ENCODE peak calls at places on chromosome 20, in four cellular contexts. H is MM.1S, Q is OCI-LY7, C is hepatocyte. L is an unnamed sample.

GRCh38 chr20:9214676-9215075 is 145.8 kb downstream of the PLCB4 start:
- DNase-seq in H (no peak), Q (no peak), C (peak), L (no peak)

GRCh38 chr20:4045741-4046140 is 30.4 kb upstream of the RNF24 start:
- DNase-seq in H (no peak), Q (no peak), C (no peak), L (no peak)

GRCh38 chr20:10288954-10289646 is 70.5 kb downstream of the SNAP25 start:
- DNase-seq in H (no peak), Q (no peak), C (no peak), L (no peak)

GRCh38 chr20:62646851-62647520 is 4.7 kb downstream of the SLCO4A1 start:
- DNase-seq in H (peak), Q (peak), C (no peak), L (no peak)

GRCh38 chr20:37524859-37525708 is 2.6 kb downstream of the BLCAP start:
- DNase-seq in H (peak), Q (no peak), C (peak), L (no peak)

GRCh38 chr20:34293119-34293518 is 10.0 kb downstream of the AHCY start:
- DNase-seq in H (no peak), Q (no peak), C (no peak), L (no peak)

GRCh38 chr20:4014031-4014474 is 1.3 kb downstream of the RNF24 start:
- DNase-seq in H (peak), Q (peak), C (peak), L (peak)

GRCh38 chr20:10622657-10623418 is 51.0 kb downstream of the JAG1 start:
- DNase-seq in H (no peak), Q (no peak), C (no peak), L (no peak)

GRCh38 chr20:56259948-56260347 is 11.4 kb downstream of the MC3R start:
- DNase-seq in H (no peak), Q (no peak), C (no peak), L (no peak)

GRCh38 chr20:20547221-20547875 is 165.1 kb downstream of the RALGAPA2 start:
- DNase-seq in H (no peak), Q (peak), C (peak), L (no peak)

GRCh38 chr20:61813791-61814190 is 251.9 kb downstream of the TAF4 start:
- DNase-seq in H (no peak), Q (no peak), C (no peak), L (no peak)

GRCh38 chr20:17638835-17639407 is 43.1 kb downstream of the RRBP1 start:
- DNase-seq in H (no peak), Q (no peak), C (no peak), L (no peak)

GRCh38 chr20:38692436-38693411 is 31.6 kb upstream of the SLC32A1 start:
- DNase-seq in H (peak), Q (peak), C (peak), L (peak)

GRCh38 chr20:2652724-2653510 is 485 bp downstream of the NOP56 start:
- DNase-seq in H (peak), Q (peak), C (peak), L (peak)

GRCh38 chr20:14477125-14477524 is 139.7 kb upstream of the FLRT3 start:
- DNase-seq in H (no peak), Q (no peak), C (no peak), L (no peak)

GRCh38 chr20:32626859-32627636 is 41.9 kb upstream of the NOL4L start:
- DNase-seq in H (no peak), Q (peak), C (no peak), L (no peak)

GRCh38 chr20:19929749-19930148 is 87.4 kb upstream of the NAA20 start:
- DNase-seq in H (no peak), Q (no peak), C (peak), L (no peak)

GRCh38 chr20:46681032-46681854 is 8.0 kb downstream of the TP53RK start:
- DNase-seq in H (peak), Q (peak), C (peak), L (peak)

GRCh38 chr20:40945754-40946451 is 82.7 kb upstream of the TOP1 start:
- DNase-seq in H (no peak), Q (peak), C (peak), L (peak)

GRCh38 chr20:32656827-32657226 is 16.9 kb downstream of the C20orf203 start:
- DNase-seq in H (no peak), Q (no peak), C (no peak), L (no peak)

GRCh38 chr20:20734475-20734948 is 22.1 kb upstream of the RALGAPA2 start:
- DNase-seq in H (no peak), Q (no peak), C (no peak), L (peak)

GRCh38 chr20:22928679-22929078 is 106.4 kb upstream of the SSTR4 start:
- DNase-seq in H (no peak), Q (no peak), C (no peak), L (no peak)

GRCh38 chr20:57482796-57483195 is 42.1 kb downstream of the CTCFL start:
- DNase-seq in H (no peak), Q (no peak), C (no peak), L (no peak)

GRCh38 chr20:57479196-57479595 is 45.7 kb downstream of the CTCFL start:
- DNase-seq in H (no peak), Q (no peak), C (no peak), L (no peak)

GRCh38 chr20:57482148-57482547 is 42.8 kb downstream of the CTCFL start:
- DNase-seq in H (peak), Q (peak), C (no peak), L (no peak)

GRCh38 chr20:57480444-57481152 is 44.3 kb downstream of the CTCFL start:
- DNase-seq in H (peak), Q (peak), C (no peak), L (no peak)

GRCh38 chr20:57481281-57481711 is 43.6 kb downstream of the CTCFL start:
- DNase-seq in H (peak), Q (peak), C (no peak), L (no peak)
- TF ChIP-seq EZH2phosphoT487 in H (no peak), Q (no peak), C (no peak), L (no peak)

DNA sequence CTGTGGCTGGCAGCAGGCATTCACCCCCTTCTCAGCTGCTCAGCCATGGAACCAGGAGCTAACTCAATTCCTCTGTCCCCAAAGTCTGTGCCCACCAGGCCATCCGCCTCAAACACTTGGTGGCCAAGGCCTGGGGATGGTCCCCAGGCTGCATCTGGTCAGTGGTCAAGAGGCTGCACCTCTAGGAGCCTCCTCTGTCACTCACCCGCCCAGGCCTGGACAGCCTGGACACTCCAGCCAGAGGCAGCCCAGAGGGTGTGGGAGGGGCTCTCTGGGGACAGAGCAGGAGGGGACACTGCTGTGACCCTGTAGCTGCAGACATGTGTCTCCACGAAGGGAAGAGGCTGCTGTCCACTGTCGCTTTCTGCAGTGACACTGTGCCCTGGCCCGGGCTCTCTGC is 416.6 kb upstream of the SULF2 start:
- DNase-seq in H (no peak), Q (no peak), C (no peak), L (no peak)
- TF ChIP-seq EZH2phosphoT487 in H (no peak), Q (no peak), C (no peak), L (no peak)

GRCh38 chr20:58597021-58597940 is 53.8 kb upstream of the STX16 start:
- DNase-seq in H (no peak), Q (no peak), C (peak), L (no peak)

GRCh38 chr20:58596244-58597010 is 54.7 kb upstream of the STX16 start:
- DNase-seq in H (no peak), Q (no peak), C (no peak), L (no peak)

GRCh38 chr20:58599966-58600365 is 51.1 kb upstream of the STX16 start:
- DNase-seq in H (no peak), Q (no peak), C (no peak), L (no peak)

GRCh38 chr20:58600756-58601155 is 50.3 kb upstream of the STX16 start:
- DNase-seq in H (no peak), Q (no peak), C (no peak), L (no peak)

GRCh38 chr20:58598271-58599015 is 52.6 kb upstream of the STX16 start:
- DNase-seq in H (no peak), Q (no peak), C (peak), L (no peak)
- TF ChIP-seq EZH2phosphoT487 in H (no peak), Q (no peak), C (no peak), L (no peak)

GRCh38 chr20:49951160-49951559 is 15.0 kb downstream of the RNF114 start:
- DNase-seq in H (no peak), Q (no peak), C (no peak), L (no peak)
- TF ChIP-seq EZH2phosphoT487 in H (no peak), Q (no peak), C (no peak), L (no peak)

DNA sequence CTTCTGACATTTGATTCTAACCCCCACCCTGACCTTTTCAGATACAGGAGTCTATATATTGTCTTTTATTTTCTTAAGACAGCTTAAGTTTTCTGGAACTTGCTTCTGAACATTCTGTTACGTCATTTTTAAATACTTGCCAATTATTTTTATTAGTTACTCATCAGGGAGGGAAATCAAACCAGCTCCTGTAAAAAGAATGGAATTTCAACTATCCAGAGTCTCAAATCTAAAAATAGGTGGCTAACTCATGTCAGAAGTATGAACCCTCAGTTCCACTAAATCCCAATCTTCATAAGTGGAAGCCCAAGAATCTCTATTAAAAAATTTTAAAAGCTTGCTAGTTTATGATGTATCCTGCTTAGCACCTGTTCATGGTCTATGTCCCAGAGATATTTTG is 900.0 kb downstream of the KIF16B start:
- DNase-seq in H (no peak), Q (no peak), C (no peak), L (no peak)
- TF ChIP-seq EZH2phosphoT487 in H (no peak), Q (no peak), C (no peak), L (no peak)

GRCh38 chr20:6746901-6747609 is 20.4 kb upstream of the BMP2 start:
- DNase-seq in H (no peak), Q (no peak), C (no peak), L (peak)

GRCh38 chr20:6739406-6739805 is 28.1 kb upstream of the BMP2 start:
- DNase-seq in H (no peak), Q (no peak), C (no peak), L (no peak)

GRCh38 chr20:6744171-6744570 is 23.3 kb upstream of the BMP2 start:
- DNase-seq in H (no peak), Q (no peak), C (no peak), L (no peak)

GRCh38 chr20:6740096-6740495 is 27.4 kb upstream of the BMP2 start:
- DNase-seq in H (no peak), Q (no peak), C (no peak), L (no peak)

DNA sequence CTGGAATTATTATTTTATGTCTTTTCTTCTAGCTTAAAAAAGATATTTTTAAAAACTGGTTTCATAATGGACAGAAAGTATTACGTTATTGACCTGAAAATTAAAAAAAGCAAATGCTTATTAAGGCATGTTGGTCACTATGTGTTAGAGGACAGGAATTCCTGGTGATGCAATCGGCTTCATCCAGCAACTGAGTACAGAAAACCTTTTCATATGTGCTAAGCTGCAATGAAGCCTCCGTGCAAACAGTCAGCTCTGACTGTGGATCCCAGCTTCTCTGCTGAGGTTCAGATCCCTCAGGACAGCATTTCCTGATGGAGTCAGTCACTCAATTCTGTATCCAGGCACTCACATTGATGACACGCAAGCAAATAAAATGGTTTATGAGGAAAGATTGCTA is 22.7 kb upstream of the BMP2 start:
- DNase-seq in H (no peak), Q (no peak), C (peak), L (no peak)
- TF ChIP-seq EZH2phosphoT487 in H (no peak), Q (no peak), C (no peak), L (no peak)

GRCh38 chr20:57654363-57654997 is 34.3 kb upstream of the ZBP1 start:
- DNase-seq in H (peak), Q (peak), C (peak), L (peak)

GRCh38 chr20:57652865-57653545 is 32.8 kb upstream of the ZBP1 start:
- DNase-seq in H (no peak), Q (peak), C (peak), L (no peak)

GRCh38 chr20:57653910-57654309 is 33.7 kb upstream of the ZBP1 start:
- DNase-seq in H (no peak), Q (no peak), C (peak), L (no peak)

GRCh38 chr20:57651977-57652864 is 32.0 kb upstream of the ZBP1 start:
- DNase-seq in H (no peak), Q (no peak), C (peak), L (no peak)

GRCh38 chr20:57653546-57653900 is 33.3 kb upstream of the ZBP1 start:
- DNase-seq in H (no peak), Q (no peak), C (peak), L (no peak)
- TF ChIP-seq EZH2phosphoT487 in H (no peak), Q (no peak), C (no peak), L (no peak)

GRCh38 chr20:23926526-23926880 is 47.0 kb upstream of the CST5 start:
- DNase-seq in H (no peak), Q (no peak), C (no peak), L (no peak)

GRCh38 chr20:23925789-23926525 is 46.4 kb upstream of the CST5 start:
- DNase-seq in H (no peak), Q (no peak), C (no peak), L (no peak)

GRCh38 chr20:23928353-23928752 is 48.8 kb upstream of the CST5 start:
- DNase-seq in H (no peak), Q (no peak), C (no peak), L (no peak)

GRCh38 chr20:23926941-23927872 is 47.7 kb upstream of the CST5 start:
- DNase-seq in H (no peak), Q (no peak), C (no peak), L (no peak)

DNA sequence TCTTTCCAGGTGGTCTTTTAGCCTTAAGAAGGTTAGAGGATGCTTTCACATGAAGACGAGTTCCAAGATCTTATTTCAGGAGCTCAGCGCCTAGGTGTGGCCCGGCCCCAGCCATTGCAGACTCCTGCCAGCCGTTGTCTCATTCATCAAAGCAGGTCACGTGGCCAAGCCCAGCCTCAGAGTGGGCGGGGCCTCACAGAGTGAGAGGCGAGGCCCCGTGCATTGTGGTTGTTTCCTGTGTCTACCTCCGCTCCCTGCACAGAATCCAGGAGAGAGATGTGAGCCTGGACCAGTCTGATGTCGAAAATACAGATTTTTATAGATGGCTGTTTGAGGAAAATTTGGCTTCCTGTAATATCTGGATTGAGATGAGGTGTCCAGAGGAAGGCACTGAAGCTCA is 49.2 kb upstream of the CST5 start:
- DNase-seq in H (peak), Q (peak), C (no peak), L (peak)
- TF ChIP-seq EZH2phosphoT487 in H (no peak), Q (no peak), C (no peak), L (no peak)